ENCODE peak calls at places on chromosomes 13 and 19, in four cellular contexts. V is fibroblast of lung, S is lower leg skin, W is G401. U is an unnamed sample.

GRCh38 chr19:977058-977464 is 7.1 kb upstream of the WDR18 start:
- DNase-seq in V (no peak), S (no peak), W (no peak), U (no peak)

GRCh38 chr13:108595416-108596257 is 33.8 kb upstream of the MYO16 start:
- DNase-seq in V (peak), S (no peak), W (peak), U (no peak)

GRCh38 chr19:33288666-33289065 is 13.7 kb downstream of the CEBPA start:
- DNase-seq in V (no peak), S (no peak), W (no peak), U (no peak)

GRCh38 chr13:66860868-66861447 is 369.2 kb downstream of the PCDH9 start:
- DNase-seq in V (no peak), S (no peak), W (no peak), U (no peak)

GRCh38 chr19:44689290-44690130 is 9.4 kb upstream of the CEACAM16 start:
- DNase-seq in V (peak), S (peak), W (peak), U (peak)

GRCh38 chr13:28012896-28013295 is 24.4 kb upstream of the URAD start:
- DNase-seq in V (no peak), S (no peak), W (no peak), U (no peak)

GRCh38 chr13:114185182-114185971 is 6.3 kb downstream of the CFAP97D2 start:
- DNase-seq in V (no peak), S (no peak), W (no peak), U (no peak)

GRCh38 chr19:41917676-41918075 is 10.6 kb downstream of the ERFL start:
- DNase-seq in V (no peak), S (no peak), W (no peak), U (no peak)

GRCh38 chr19:54478677-54479266 is 5.7 kb upstream of the CDC42EP5 start:
- DNase-seq in V (peak), S (no peak), W (peak), U (no peak)

GRCh38 chr13:41224113-41225110 is 30.0 kb upstream of the KBTBD7 start:
- DNase-seq in V (peak), S (no peak), W (no peak), U (no peak)

GRCh38 chr19:43318796-43319314 is 34.6 kb upstream of the CD177 start:
- DNase-seq in V (no peak), S (no peak), W (peak), U (no peak)

GRCh38 chr19:38266981-38267597 is 2.7 kb downstream of the SPINT2 start:
- DNase-seq in V (peak), S (no peak), W (no peak), U (no peak)

GRCh38 chr19:15454371-15454800 is 4.6 kb upstream of the WIZ start:
- DNase-seq in V (no peak), S (no peak), W (no peak), U (no peak)

GRCh38 chr19:4497770-4498389 is 20.4 kb downstream of the PLIN4 start:
- DNase-seq in V (no peak), S (no peak), W (no peak), U (no peak)

GRCh38 chr19:8487137-8487851 is 15.1 kb downstream of the PRAM1 start:
- DNase-seq in V (no peak), S (no peak), W (no peak), U (peak)

U was measured in stimulated activated CD4-positive, alpha-beta T cell treated with anti-CD3 and anti-CD28 coated beads, Interleukin-4, amount 100 ng/mL, for 1 hour.